ENCODE peak calls at places on chromosome 17, in eight cellular contexts. H is neuronal stem cell, Z is tibial artery, K is heart right ventricle, T is pancreas, P is transverse colon, B is GM23338, D is Karpas-422. M is an unnamed sample.

GRCh38 chr17:74213897-74214386 is 571 bp downstream of the TTYH2 start:
- DNase-seq in H (no peak), Z (peak; percentile 39), K (peak; percentile 63), T (no peak), P (peak; percentile 41), B (peak; percentile 44), D (no peak), M (peak; percentile 60)

GRCh38 chr17:18228176-18228682 is 2.8 kb downstream of the LLGL1 start:
- DNase-seq in H (no peak), Z (no peak), K (no peak), T (no peak), P (no peak), B (no peak), D (no peak), M (no peak)

GRCh38 chr17:72338847-72339790 is 218.3 kb downstream of the SOX9 start:
- DNase-seq in H (no peak), Z (no peak), K (peak; percentile 45), T (peak; percentile 54), P (peak; percentile 17), B (no peak), D (no peak), M (peak; percentile 37)

GRCh38 chr17:79501910-79502309 is 108.9 kb downstream of the RBFOX3 start:
- DNase-seq in H (no peak), Z (no peak), K (no peak), T (no peak), P (no peak), B (no peak), D (no peak), M (no peak)

GRCh38 chr17:77376795-77377751 is 236.3 kb downstream of the SEC14L1 start:
- DNase-seq in H (no peak), Z (no peak), K (no peak), T (peak; percentile 64), P (no peak), B (no peak), D (no peak), M (no peak)

GRCh38 chr17:31128241-31128640 is 33.5 kb downstream of the NF1 start:
- DNase-seq in H (no peak), Z (no peak), K (no peak), T (no peak), P (no peak), B (no peak), D (no peak), M (no peak)

GRCh38 chr17:44557653-44558285 is 485 bp downstream of the FZD2 start:
- DNase-seq in H (no peak), Z (peak; percentile 61), K (peak; percentile 13), T (peak; percentile 65), P (peak; percentile 33), B (peak; percentile 64), D (no peak), M (peak; percentile 42)

GRCh38 chr17:27996157-27997043 is 46.1 kb upstream of the NLK start:
- DNase-seq in H (no peak), Z (no peak), K (no peak), T (no peak), P (no peak), B (no peak), D (no peak), M (no peak)

GRCh38 chr17:77345260-77345910 is 204.6 kb downstream of the SEC14L1 start:
- DNase-seq in H (no peak), Z (no peak), K (no peak), T (no peak), P (no peak), B (no peak), D (no peak), M (no peak)

GRCh38 chr17:77489239-77489897 is 348.6 kb downstream of the SEC14L1 start:
- DNase-seq in H (no peak), Z (no peak), K (no peak), T (peak; percentile 38), P (no peak), B (no peak), D (no peak), M (peak; percentile 21)

GRCh38 chr17:59365383-59365981 is 34.0 kb downstream of the YPEL2 start:
- DNase-seq in H (peak; percentile 84), Z (no peak), K (no peak), T (no peak), P (no peak), B (no peak), D (no peak), M (no peak)

GRCh38 chr17:75352079-75352569 is 53.4 kb downstream of the GRB2 start:
- DNase-seq in H (no peak), Z (no peak), K (no peak), T (no peak), P (no peak), B (peak; percentile 78), D (peak; percentile 58), M (no peak)

GRCh38 chr17:31067699-31068184 is 27.0 kb upstream of the NF1 start:
- DNase-seq in H (no peak), Z (no peak), K (no peak), T (no peak), P (no peak), B (no peak), D (no peak), M (no peak)

GRCh38 chr17:5446786-5447185 is 7.8 kb upstream of the C1QBP start:
- DNase-seq in H (no peak), Z (no peak), K (no peak), T (no peak), P (no peak), B (no peak), D (no peak), M (no peak)

DNA sequence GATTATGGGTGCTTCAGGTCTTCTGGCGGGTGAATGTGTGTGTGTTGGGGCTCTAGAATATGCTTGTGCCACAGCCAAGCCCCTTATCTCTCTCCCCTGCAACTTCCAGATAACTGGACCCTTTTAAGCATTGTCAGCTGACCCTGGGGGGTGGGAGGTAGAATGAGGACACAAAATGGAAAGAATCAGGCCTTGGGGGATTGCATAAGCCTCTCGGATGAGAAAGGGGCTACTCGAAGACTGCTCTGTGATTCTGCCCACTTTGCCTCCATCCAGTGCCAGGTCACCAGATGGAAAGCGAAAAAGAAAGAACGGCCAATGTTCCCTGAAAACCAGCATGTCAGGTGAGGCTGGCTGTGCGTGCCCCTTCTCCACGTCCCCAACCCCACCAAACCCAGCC is 13.8 kb downstream of the THRA start:
- DNase-seq in H (no peak), Z (no peak), K (peak; percentile 4), T (no peak), P (no peak), B (no peak), D (no peak), M (no peak)
- H3K4me1 ChIP-seq in H (peaks cover 16% of the 10 kb centered on the region), Z (peaks cover 59% of the 10 kb centered on the region), K (peaks cover 60% of the 10 kb centered on the region), T (peaks cover 51% of the 10 kb centered on the region), P (peaks cover 54% of the 10 kb centered on the region), B (peaks cover 30% of the 10 kb centered on the region), D (peaks cover 8% of the 10 kb centered on the region), M (peaks cover 50% of the 10 kb centered on the region)

DNA sequence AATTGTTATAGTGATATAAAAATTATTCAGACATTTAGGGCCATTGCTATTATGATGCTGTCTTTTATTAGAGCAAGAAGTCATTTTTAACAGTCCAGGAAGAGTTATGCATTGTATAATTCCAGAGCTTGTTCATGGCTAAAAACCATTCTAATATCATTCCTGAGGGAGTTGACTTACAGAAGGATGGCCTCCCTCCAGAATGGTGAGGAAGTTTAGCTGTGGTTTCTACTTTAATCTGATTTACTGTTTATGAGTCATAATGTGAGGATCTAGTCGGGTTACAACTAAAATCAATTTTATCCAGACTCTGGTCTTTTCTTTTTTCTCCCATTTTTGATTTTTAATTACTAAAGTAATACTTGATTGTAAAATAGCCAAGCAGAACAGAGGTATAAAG is 41.2 kb upstream of the ANKFN1 start:
- DNase-seq in H (no peak), Z (no peak), K (no peak), T (no peak), P (no peak), B (no peak), D (no peak), M (no peak)
- H3K4me1 ChIP-seq in H (peaks cover 5% of the 10 kb centered on the region), Z (no peaks in the 10 kb centered on the region), K (no peaks in the 10 kb centered on the region), T (no peaks in the 10 kb centered on the region), P (peaks cover 15% of the 10 kb centered on the region), B (no peaks in the 10 kb centered on the region), D (no peaks in the 10 kb centered on the region), M (peaks cover 19% of the 10 kb centered on the region)

DNA sequence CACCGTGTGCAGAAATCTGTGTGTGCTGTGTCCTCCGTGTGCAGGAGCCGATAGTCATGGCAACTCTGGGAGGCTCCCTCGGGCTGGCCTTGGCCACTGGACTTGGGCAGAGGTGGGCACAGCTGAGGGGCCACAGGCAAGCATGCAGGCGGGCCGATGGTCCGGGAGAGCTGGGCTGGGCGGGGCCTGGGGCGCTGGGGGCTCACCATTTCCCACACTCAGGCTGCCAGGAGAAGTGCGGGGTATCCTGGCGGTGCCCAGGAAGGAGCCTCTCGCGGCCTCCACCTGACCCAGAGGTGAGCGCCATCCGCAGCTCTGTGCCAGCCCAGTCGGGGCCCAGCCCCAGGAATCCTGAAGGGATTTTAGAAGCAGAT is 28.4 kb downstream of the BAHCC1 start:
- DNase-seq in H (no peak), Z (no peak), K (no peak), T (no peak), P (no peak), B (no peak), D (no peak), M (no peak)
- H3K4me1 ChIP-seq in H (peaks cover 26% of the 10 kb centered on the region), Z (peaks cover 76% of the 10 kb centered on the region), K (peaks cover 70% of the 10 kb centered on the region), T (peaks cover 40% of the 10 kb centered on the region), P (peaks cover 59% of the 10 kb centered on the region), B (no peaks in the 10 kb centered on the region), D (no peaks in the 10 kb centered on the region), M (peaks cover 44% of the 10 kb centered on the region)

GRCh38 chr17:50072925-50073324 is 17.0 kb downstream of the ITGA3 start:
- DNase-seq in H (no peak), Z (no peak), K (no peak), T (no peak), P (no peak), B (no peak), D (no peak), M (no peak)

GRCh38 chr17:50071692-50072091 is 15.8 kb downstream of the ITGA3 start:
- DNase-seq in H (no peak), Z (no peak), K (no peak), T (no peak), P (no peak), B (no peak), D (no peak), M (no peak)

GRCh38 chr17:50067996-50068395 is 12.1 kb downstream of the ITGA3 start:
- DNase-seq in H (no peak), Z (no peak), K (no peak), T (no peak), P (no peak), B (no peak), D (no peak), M (no peak)

GRCh38 chr17:50072130-50072529 is 16.2 kb downstream of the ITGA3 start:
- DNase-seq in H (no peak), Z (no peak), K (no peak), T (no peak), P (no peak), B (no peak), D (no peak), M (no peak)

DNA sequence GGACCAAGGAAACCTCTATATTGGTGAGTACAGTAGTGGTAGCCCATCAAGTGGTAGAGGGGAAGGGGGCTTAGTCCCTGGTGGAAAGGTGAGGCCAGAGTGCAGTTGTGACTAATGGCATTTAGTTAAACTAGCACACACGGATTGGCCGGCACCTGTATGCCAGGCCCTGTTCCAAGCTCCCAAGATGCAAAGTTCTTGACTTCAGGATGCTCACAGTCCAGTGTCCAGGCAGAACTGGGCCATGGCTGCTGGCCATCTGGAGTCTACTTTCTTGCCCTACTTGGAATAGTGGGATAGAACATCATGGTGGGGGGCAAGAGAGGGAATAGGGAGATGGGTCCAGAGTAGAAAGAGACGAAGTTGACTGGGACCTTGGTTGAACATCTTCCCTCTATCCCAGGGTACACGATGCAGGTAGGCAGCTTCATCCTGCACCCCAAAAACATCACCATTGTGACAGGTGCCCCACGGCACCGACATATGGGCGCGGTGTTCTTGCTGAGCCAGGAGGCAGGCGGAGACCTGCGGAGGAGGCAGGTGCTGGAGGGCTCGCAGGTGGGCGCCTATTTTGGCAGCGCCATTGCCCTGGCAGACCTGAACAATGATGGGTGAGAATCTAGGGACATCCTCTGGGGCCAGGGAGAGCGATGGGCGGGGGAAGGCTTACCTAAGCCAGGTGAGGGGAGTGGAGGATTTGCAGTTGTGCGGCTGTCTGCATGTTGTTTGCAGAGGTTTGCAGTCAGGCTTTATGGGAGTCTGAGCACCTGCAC is 15.2 kb downstream of the ITGA3 start:
- DNase-seq in H (no peak), Z (no peak), K (no peak), T (no peak), P (no peak), B (no peak), D (no peak), M (no peak)
- H3K4me1 ChIP-seq in H (no peaks in the 10 kb centered on the region), Z (peaks cover 12% of the 10 kb centered on the region), K (peaks cover 13% of the 10 kb centered on the region), T (no peaks in the 10 kb centered on the region), P (no peaks in the 10 kb centered on the region), B (no peaks in the 10 kb centered on the region), D (no peaks in the 10 kb centered on the region), M (no peaks in the 10 kb centered on the region)

M was measured in mucosa of descending colon.